ENCODE peak calls at places on chromosomes 6 and 20, in seven cellular contexts. U is lower lobe of right lung, T is heart right ventricle, Y is IMR-90, I is NB4, A is mesothelial cell of epicardium, F is ovary. J is an unnamed sample.

GRCh38 chr6:9347608-9348007 is 912.3 kb upstream of the SLC35B3 start:
- DNase-seq in T (no peak), I (no peak), Y (no peak), A (no peak), F (no peak), U (no peak), J (no peak)

GRCh38 chr6:55957961-55958422 is 82.6 kb upstream of the BMP5 start:
- DNase-seq in A (no peak), F (no peak), U (no peak), I (no peak), Y (peak; percentile 33), T (no peak), J (peak; percentile 32)

GRCh38 chr6:14094721-14095120 is 22.9 kb upstream of the CD83 start:
- DNase-seq in F (no peak), U (no peak), Y (no peak), A (no peak), T (no peak), I (no peak), J (peak; percentile 29)

GRCh38 chr20:61752576-61752975 is 313.1 kb downstream of the TAF4 start:
- DNase-seq in T (no peak), Y (no peak), U (peak; percentile 10), A (no peak), F (no peak), I (no peak), J (no peak)

GRCh38 chr6:26534681-26535465 is 3.3 kb upstream of the HMGN4 start:
- DNase-seq in U (no peak), T (no peak), I (no peak), F (no peak), A (no peak), Y (no peak), J (no peak)

GRCh38 chr6:996271-996852 is 303.4 kb upstream of the EXOC2 start:
- DNase-seq in I (no peak), Y (no peak), A (no peak), U (no peak), T (no peak), F (no peak), J (no peak)

GRCh38 chr6:74749211-74750142 is 456.4 kb downstream of the COL12A1 start:
- DNase-seq in I (no peak), T (no peak), U (no peak), F (no peak), A (no peak), Y (no peak), J (peak; percentile 40)

GRCh38 chr20:23298155-23298554 is 52.4 kb upstream of the NXT1 start:
- DNase-seq in I (no peak), T (no peak), F (no peak), A (no peak), Y (no peak), U (no peak), J (no peak)

GRCh38 chr6:150276168-150276958 is 92.4 kb upstream of the IYD start:
- DNase-seq in U (no peak), Y (no peak), I (no peak), T (no peak), F (no peak), A (no peak), J (no peak)

GRCh38 chr6:2876210-2877056 is 26.7 kb downstream of the SERPINB9 start:
- DNase-seq in Y (peak; percentile 81), I (peak; percentile 36), T (peak; percentile 76), F (peak; percentile 71), A (no peak), U (peak; percentile 79), J (peak; percentile 95)

GRCh38 chr6:80523531-80523970 is 417.1 kb downstream of the BCKDHB start:
- DNase-seq in A (peak; percentile 23), I (no peak), Y (peak; percentile 52), U (peak; percentile 45), T (peak; percentile 7), F (peak; percentile 30), J (peak; percentile 71)

GRCh38 chr20:4170621-4171537 is 155.5 kb upstream of the RNF24 start:
- DNase-seq in I (no peak), A (no peak), U (no peak), F (no peak), Y (no peak), T (no peak), J (peak; percentile 32)

GRCh38 chr20:4171538-4172116 is 156.3 kb upstream of the RNF24 start:
- DNase-seq in U (no peak), T (no peak), A (no peak), Y (peak; percentile 21), I (no peak), F (no peak), J (no peak)

GRCh38 chr20:4166726-4167035 is 151.3 kb upstream of the RNF24 start:
- DNase-seq in U (no peak), A (no peak), T (no peak), I (no peak), Y (no peak), F (no peak), J (no peak)

GRCh38 chr20:4167261-4168004 is 152.1 kb upstream of the RNF24 start:
- DNase-seq in T (no peak), F (no peak), I (no peak), A (no peak), Y (no peak), U (no peak), J (no peak)

DNA sequence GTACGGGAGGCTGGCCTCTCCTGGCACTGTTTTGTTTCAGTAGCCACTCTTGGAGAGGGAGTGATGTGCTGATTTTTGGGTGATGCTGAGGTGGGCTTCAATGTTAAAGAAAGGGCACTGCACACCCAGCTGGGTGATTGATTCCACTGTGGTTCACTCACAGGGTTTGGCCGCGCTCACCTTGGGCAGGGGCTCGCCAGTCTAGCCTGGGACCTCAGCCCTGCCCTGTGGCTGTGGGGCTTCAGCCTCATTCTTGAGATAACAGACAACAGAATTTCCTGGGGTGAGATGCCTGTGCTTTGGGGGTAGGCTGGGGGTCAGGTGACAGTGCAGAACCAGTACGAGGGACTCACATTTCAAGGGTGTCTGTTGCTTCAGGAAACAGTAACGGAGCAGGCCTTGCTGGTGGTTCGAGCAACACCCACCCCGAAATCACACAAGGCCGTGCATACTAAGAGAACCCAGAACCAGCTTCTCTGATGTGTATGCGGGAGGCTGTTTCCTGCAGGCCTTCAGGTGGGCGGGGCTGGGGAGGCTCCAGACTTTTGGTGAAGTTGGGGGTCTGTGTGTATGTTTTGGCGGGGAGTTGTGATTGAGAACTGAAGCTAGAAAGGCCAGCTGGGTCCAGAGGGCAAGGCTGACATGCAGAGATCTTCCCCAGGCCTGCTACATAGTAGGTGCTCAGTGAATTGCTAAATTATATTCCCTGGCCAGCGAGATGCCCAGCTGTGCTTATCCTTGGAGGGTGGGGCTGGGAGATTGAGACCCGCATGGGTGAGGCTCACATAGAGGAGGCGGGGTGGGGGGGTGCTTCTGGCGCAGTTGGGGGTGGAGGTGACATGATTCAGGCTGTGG is 154.2 kb upstream of the RNF24 start:
- DNase-seq in T (no peak), F (no peak), U (no peak), I (no peak), A (no peak), Y (no peak), J (no peak)
- TF ChIP-seq CTCF in T (no peak), F (no peak), U (no peak), I (no peak), A (no peak), Y (no peak), J (no peak)

GRCh38 chr6:43495409-43495941 is 14.7 kb downstream of the LRRC73 start:
- DNase-seq in A (no peak), T (no peak), U (no peak), F (no peak), I (peak; percentile 38), Y (no peak), J (no peak)
- TF ChIP-seq CTCF in A (no peak), T (no peak), U (peak; percentile 11), F (no peak), I (no peak), Y (peak; percentile 20), J (peak; percentile 31)

GRCh38 chr6:143339223-143339622 is 111.3 kb downstream of the ADAT2 start:
- DNase-seq in Y (no peak), T (no peak), U (no peak), F (no peak), I (no peak), A (no peak), J (no peak)
- TF ChIP-seq CTCF in Y (no peak), T (no peak), U (no peak), F (no peak), I (no peak), A (no peak), J (no peak)

GRCh38 chr20:41467690-41468089 is 101.1 kb upstream of the EMILIN3 start:
- DNase-seq in U (no peak), F (no peak), A (no peak), I (no peak), Y (no peak), T (no peak), J (no peak)

GRCh38 chr20:41470362-41471095 is 103.9 kb upstream of the EMILIN3 start:
- DNase-seq in F (no peak), I (peak; percentile 47), A (no peak), T (no peak), U (no peak), Y (no peak), J (no peak)

GRCh38 chr20:41469868-41470267 is 103.2 kb upstream of the EMILIN3 start:
- DNase-seq in A (no peak), T (peak; percentile 77), Y (no peak), U (no peak), I (no peak), F (no peak), J (peak; percentile 30)

GRCh38 chr20:41468994-41469600 is 102.5 kb upstream of the EMILIN3 start:
- DNase-seq in F (no peak), T (peak; percentile 57), U (no peak), I (peak; percentile 93), A (no peak), Y (no peak), J (no peak)

DNA sequence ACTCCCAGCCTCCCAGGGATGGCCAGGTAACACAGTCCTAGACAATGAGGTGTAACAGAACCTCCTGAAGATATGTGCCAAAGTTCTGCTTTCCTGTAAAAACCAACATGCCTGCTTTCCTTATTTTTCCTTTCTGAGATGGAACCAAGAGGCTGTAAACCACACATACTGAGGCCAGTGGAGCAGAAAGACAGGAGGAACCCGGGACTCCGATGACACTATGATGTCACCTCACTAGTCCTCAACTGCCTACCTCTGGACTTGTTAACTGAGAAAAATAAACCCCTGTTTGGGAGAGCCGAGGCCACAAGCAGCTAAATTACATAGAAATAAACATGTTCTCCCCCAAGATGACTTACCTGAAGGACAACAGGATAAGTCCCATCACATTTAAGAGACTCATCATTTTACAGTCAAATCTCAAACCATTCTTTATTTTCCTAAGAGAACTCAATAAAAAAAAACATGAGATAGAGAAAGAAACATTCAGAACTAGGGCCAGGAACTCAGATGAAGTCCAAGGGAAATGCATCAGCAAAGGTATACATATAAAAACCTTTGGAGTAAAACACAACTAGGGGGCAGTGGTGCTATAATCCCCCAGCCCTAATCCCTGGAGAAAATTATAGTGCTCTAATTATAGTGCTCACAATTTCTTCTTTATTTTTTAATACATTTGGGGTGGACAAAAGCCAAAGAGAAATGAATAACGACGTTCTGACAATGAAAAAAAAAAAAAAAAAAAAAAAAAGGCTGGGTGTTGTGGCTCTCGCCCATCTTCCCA is 100.4 kb upstream of the EMILIN3 start:
- DNase-seq in T (no peak), Y (no peak), A (no peak), I (no peak), F (no peak), U (no peak), J (no peak)
- TF ChIP-seq CTCF in T (no peak), Y (no peak), A (no peak), I (no peak), F (no peak), U (no peak), J (no peak)

GRCh38 chr20:59850018-59850641 is 83.3 kb downstream of the SYCP2 start:
- DNase-seq in I (peak; percentile 68), F (no peak), T (no peak), A (no peak), U (no peak), Y (peak; percentile 42), J (peak; percentile 32)
- TF ChIP-seq CTCF in I (peak; percentile 47), F (peak; percentile 58), T (peak; percentile 71), A (peak; percentile 86), U (peak; percentile 64), Y (peak; percentile 52), J (peak; percentile 57)

GRCh38 chr20:16749573-16749972 is 1.4 kb downstream of the OTOR start:
- DNase-seq in T (no peak), F (no peak), Y (no peak), I (peak; percentile 16), U (no peak), A (no peak), J (no peak)
- TF ChIP-seq CTCF in T (no peak), F (no peak), Y (no peak), I (peak; percentile 34), U (no peak), A (no peak), J (peak; percentile 33)